ENCODE peak calls at places on chromosomes 4 and X, in four cellular contexts. S is SK-N-SH, L is HepG2, D is H1. O is an unnamed sample.

GRCh38 chr4:184417802-184418511 is 56.4 kb downstream of the IRF2 start:
- DNase-seq in S (no peak), L (peak), D (no peak), O (peak)

GRCh38 chrX:100720301-100720700 is 11.6 kb downstream of the SYTL4 start:
- DNase-seq in S (no peak), L (no peak), D (no peak), O (no peak)

GRCh38 chr4:2596153-2596552 is 59.7 kb downstream of the FAM193A start:
- DNase-seq in S (no peak), L (no peak), D (no peak), O (no peak)

GRCh38 chrX:132033166-132033565 is 10.1 kb downstream of the STK26 start:
- DNase-seq in S (no peak), L (peak), D (no peak), O (no peak)

GRCh38 chrX:14915596-14915995 is 42.4 kb downstream of the MOSPD2 start:
- DNase-seq in S (no peak), L (no peak), D (no peak), O (no peak)

GRCh38 chr4:38400946-38401345 is 263.1 kb upstream of the KLF3 start:
- DNase-seq in S (no peak), L (no peak), D (no peak), O (no peak)

GRCh38 chrX:151458824-151459223 is 61.8 kb downstream of the VMA21 start:
- DNase-seq in S (no peak), L (peak), D (no peak), O (no peak)

GRCh38 chr4:121048165-121048564 is 24.2 kb downstream of the NDNF start:
- DNase-seq in S (no peak), L (no peak), D (no peak), O (no peak)

GRCh38 chr4:120874792-120875774 is 47.4 kb downstream of the PRDM5 start:
- DNase-seq in S (no peak), L (no peak), D (no peak), O (no peak)

GRCh38 chr4:47668256-47668655 is 169.6 kb downstream of the CORIN start:
- DNase-seq in S (no peak), L (no peak), D (no peak), O (no peak)

GRCh38 chr4:139736257-139736626 is 70.6 kb downstream of the MGST2 start:
- DNase-seq in S (no peak), L (no peak), D (no peak), O (no peak)

GRCh38 chr4:139735381-139736256 is 70.0 kb downstream of the MGST2 start:
- DNase-seq in S (peak), L (no peak), D (no peak), O (no peak)

GRCh38 chr4:139734875-139735380 is 69.3 kb downstream of the MGST2 start:
- DNase-seq in S (peak), L (no peak), D (peak), O (no peak)

GRCh38 chr4:139732991-139733555 is 67.5 kb downstream of the MGST2 start:
- DNase-seq in S (no peak), L (no peak), D (no peak), O (no peak)

DNA sequence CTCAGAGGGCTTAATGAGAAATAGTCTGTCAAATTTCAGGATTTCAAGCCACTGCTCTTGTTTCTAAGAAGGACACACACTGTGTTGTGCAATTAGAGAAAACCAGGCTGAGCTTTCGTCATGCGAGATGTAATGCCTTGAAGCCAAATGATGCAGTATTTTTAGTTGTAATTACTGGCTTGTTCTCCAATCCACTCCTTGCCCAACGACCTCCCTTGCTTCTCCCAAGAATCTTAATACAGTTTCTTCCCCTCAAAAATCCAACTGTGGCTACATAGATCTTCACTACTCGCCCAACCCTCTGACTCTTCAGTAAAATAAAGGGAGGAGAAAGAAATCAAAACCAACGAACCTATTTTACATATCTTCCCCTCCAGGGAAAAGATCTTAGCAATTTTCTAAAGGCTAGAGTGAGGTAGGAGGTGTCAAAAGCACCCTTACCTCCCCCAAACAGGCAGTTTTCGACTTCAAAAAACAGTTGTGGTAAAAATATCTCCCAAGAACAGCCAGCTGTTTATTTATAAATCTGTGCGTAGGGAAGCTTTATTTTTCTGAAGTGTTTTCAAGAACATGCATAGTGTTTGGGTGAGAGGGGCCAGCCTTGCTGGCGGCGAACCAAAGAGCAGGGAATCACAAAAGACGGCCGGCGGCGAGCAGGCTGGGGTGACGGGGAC is 68.7 kb downstream of the MGST2 start:
- DNase-seq in S (no peak), L (no peak), D (no peak), O (no peak)
- TF ChIP-seq TCF12 in S (no peak), L (no peak), D (no peak), O (no peak)

GRCh38 chrX:9071031-9071650 is 37.2 kb upstream of the FAM9B start:
- DNase-seq in S (no peak), L (no peak), D (no peak), O (no peak)

GRCh38 chrX:9072281-9072680 is 38.4 kb upstream of the FAM9B start:
- DNase-seq in S (no peak), L (no peak), D (no peak), O (no peak)
- TF ChIP-seq TCF12 in S (no peak), L (no peak), D (no peak), O (no peak)

GRCh38 chr4:64340243-64341110 is 68.8 kb downstream of the TECRL start:
- DNase-seq in S (no peak), L (no peak), D (no peak), O (no peak)
- TF ChIP-seq TCF12 in S (no peak), L (no peak), D (no peak), O (no peak)

DNA sequence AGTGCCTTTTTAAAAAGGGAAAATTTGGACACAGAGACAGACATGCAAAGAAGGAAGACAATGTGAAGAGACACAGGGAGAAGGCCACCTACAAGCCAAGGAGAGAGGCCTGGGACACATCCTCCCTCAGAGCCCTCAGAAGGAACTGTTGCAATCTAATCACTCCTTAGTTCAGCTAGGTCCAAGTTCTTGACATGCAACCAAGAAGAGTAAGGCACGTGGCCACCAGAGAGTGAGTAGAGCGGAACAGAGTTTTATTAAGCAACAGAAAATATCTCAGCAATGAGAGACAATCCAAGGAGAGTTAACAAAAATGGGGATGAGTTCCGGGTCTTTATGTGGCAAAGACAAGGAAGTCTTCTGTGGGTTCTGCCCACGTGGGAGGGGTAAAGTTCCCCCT is 38.4 kb upstream of the PROM1 start:
- DNase-seq in S (no peak), L (no peak), D (no peak), O (no peak)
- TF ChIP-seq TCF12 in S (no peak), L (no peak), D (no peak), O (no peak)

GRCh38 chrX:111581086-111581485 is 69.6 kb downstream of the SERTM2 start:
- DNase-seq in S (no peak), L (no peak), D (no peak), O (no peak)

GRCh38 chrX:111585337-111585736 is 73.9 kb downstream of the SERTM2 start:
- DNase-seq in S (no peak), L (no peak), D (no peak), O (no peak)
- TF ChIP-seq TCF12 in S (no peak), L (no peak), D (no peak), O (no peak)

O was measured in GM12878.